ENCODE peak calls at places on chromosome 13, in four cellular contexts. B is thoracic aorta, D is A549, F is nephron progenitor cell. M is an unnamed sample.

GRCh38 chr13:113093580-113094409 is 11.8 kb upstream of the F7 start:
- DNase-seq in F (no peak), D (no peak), B (no peak), M (no peak)

GRCh38 chr13:63773476-63773875 is 2357.8 kb upstream of the PCDH20 start:
- DNase-seq in B (no peak), D (no peak), F (no peak), M (no peak)

GRCh38 chr13:51913421-51914136 is 51.8 kb downstream of the CCDC70 start:
- DNase-seq in D (no peak), F (no peak), B (no peak), M (no peak)

GRCh38 chr13:51804295-51805172 is 571 bp upstream of the DHRS12 start:
- DNase-seq in D (no peak), B (no peak), F (no peak), M (no peak)

GRCh38 chr13:46297338-46297737 is 85.6 kb downstream of the LRRC63 start:
- DNase-seq in D (no peak), F (no peak), B (no peak), M (no peak)

GRCh38 chr13:45055902-45056648 is 64.2 kb upstream of the GTF2F2 start:
- DNase-seq in D (no peak), B (no peak), F (no peak), M (no peak)

GRCh38 chr13:43805071-43805468 is 18.3 kb upstream of the ENOX1 start:
- DNase-seq in D (peak), F (no peak), B (no peak), M (peak)

GRCh38 chr13:102901615-102902305 is 55.9 kb downstream of the ERCC5 start:
- DNase-seq in D (no peak), F (no peak), B (no peak), M (no peak)

GRCh38 chr13:48068036-48068435 is 26.9 kb downstream of the MED4 start:
- DNase-seq in D (no peak), F (no peak), B (no peak), M (no peak)

GRCh38 chr13:21616880-21617279 is 12.9 kb upstream of the MICU2 start:
- DNase-seq in F (no peak), B (no peak), D (no peak), M (no peak)

GRCh38 chr13:19772306-19772705 is 10.4 kb downstream of the PSPC1 start:
- DNase-seq in B (no peak), D (no peak), F (no peak), M (no peak)

GRCh38 chr13:40495620-40496001 is 170.8 kb downstream of the FOXO1 start:
- DNase-seq in D (no peak), F (no peak), B (no peak), M (no peak)

GRCh38 chr13:58843567-58843966 is 1212.0 kb downstream of the PCDH17 start:
- DNase-seq in F (no peak), B (no peak), D (no peak), M (no peak)

GRCh38 chr13:98214707-98215106 is 37.6 kb upstream of the RNF113B start:
- DNase-seq in B (no peak), D (no peak), F (no peak), M (peak)

GRCh38 chr13:94896238-94896637 is 183.9 kb upstream of the SOX21 start:
- DNase-seq in B (no peak), D (no peak), F (no peak), M (no peak)

GRCh38 chr13:48078251-48078656 is 16.6 kb downstream of the MED4 start:
- DNase-seq in F (no peak), B (no peak), D (peak), M (peak)

GRCh38 chr13:96428904-96429303 is 339.0 kb downstream of the HS6ST3 start:
- DNase-seq in F (no peak), D (no peak), B (no peak), M (no peak)

GRCh38 chr13:51832471-51833152 is 12.4 kb downstream of the TMEM272 start:
- DNase-seq in B (no peak), D (peak), F (no peak), M (no peak)

GRCh38 chr13:51923983-51924539 is 62.3 kb downstream of the CCDC70 start:
- DNase-seq in D (peak), F (no peak), B (no peak), M (no peak)

GRCh38 chr13:20142019-20142926 is 18.6 kb downstream of the GJA3 start:
- DNase-seq in D (no peak), F (no peak), B (no peak), M (no peak)

GRCh38 chr13:32384702-32385101 is 43.2 kb downstream of the N4BP2L1 start:
- DNase-seq in F (no peak), D (no peak), B (no peak), M (no peak)

GRCh38 chr13:100497394-100497793 is 91.2 kb downstream of the GGACT start:
- DNase-seq in B (no peak), F (no peak), D (no peak), M (no peak)

GRCh38 chr13:53343345-53343744 is 314.7 kb downstream of the OLFM4 start:
- DNase-seq in F (no peak), D (no peak), B (no peak), M (no peak)

GRCh38 chr13:80204642-80205041 is 136.3 kb downstream of the SPRY2 start:
- DNase-seq in B (no peak), D (no peak), F (no peak), M (no peak)

GRCh38 chr13:39840201-39840600 is 184.7 kb downstream of the COG6 start:
- DNase-seq in F (no peak), D (no peak), B (no peak), M (no peak)

GRCh38 chr13:33525759-33526158 is 240.2 kb upstream of the STARD13 start:
- DNase-seq in D (no peak), F (no peak), B (no peak), M (no peak)

GRCh38 chr13:102011539-102011938 is 390.3 kb downstream of the FGF14 start:
- DNase-seq in F (no peak), D (no peak), B (no peak), M (no peak)

GRCh38 chr13:78602561-78603239 is 652 bp downstream of the POU4F1 start:
- DNase-seq in F (no peak), B (no peak), D (no peak), M (no peak)

GRCh38 chr13:48653074-48654054 is at the start of gene CYSLTR2:
- DNase-seq in B (no peak), D (no peak), F (no peak), M (no peak)

GRCh38 chr13:99367663-99368448 is 60.7 kb upstream of the GPR183 start:
- DNase-seq in D (no peak), B (no peak), F (no peak), M (no peak)

GRCh38 chr13:36815069-36815468 is 4.0 kb upstream of the RFXAP start:
- DNase-seq in D (no peak), B (no peak), F (no peak), M (no peak)
- TF ChIP-seq CTCF in D (peak), B (no peak), F (peak), M (no peak)

GRCh38 chr13:87680298-87680697 is 9.1 kb downstream of the SLITRK5 start:
- DNase-seq in B (no peak), F (no peak), D (no peak), M (peak)
- TF ChIP-seq CTCF in B (no peak), F (no peak), D (peak), M (no peak)

GRCh38 chr13:42769650-42770049 is 11.7 kb upstream of the FAM216B start:
- DNase-seq in F (no peak), D (no peak), B (no peak), M (no peak)
- TF ChIP-seq CTCF in F (no peak), D (no peak), B (no peak), M (no peak)

GRCh38 chr13:30798776-30799625 is 63.7 kb downstream of the ALOX5AP start:
- DNase-seq in D (no peak), F (no peak), B (no peak), M (no peak)

GRCh38 chr13:30796833-30797601 is 61.7 kb downstream of the ALOX5AP start:
- DNase-seq in F (no peak), B (no peak), D (no peak), M (no peak)

GRCh38 chr13:30800107-30800506 is 64.8 kb downstream of the ALOX5AP start:
- DNase-seq in B (no peak), D (no peak), F (no peak), M (no peak)

GRCh38 chr13:30797847-30798246 is 62.5 kb downstream of the ALOX5AP start:
- DNase-seq in F (no peak), D (no peak), B (no peak), M (no peak)

GRCh38 chr13:30796132-30796832 is 60.9 kb downstream of the ALOX5AP start:
- DNase-seq in F (no peak), D (peak), B (no peak), M (peak)
- TF ChIP-seq CTCF in F (no peak), D (no peak), B (peak), M (no peak)

GRCh38 chr13:106865706-106866288 is 297.9 kb upstream of the ARGLU1 start:
- DNase-seq in D (no peak), B (no peak), F (no peak), M (no peak)

DNA sequence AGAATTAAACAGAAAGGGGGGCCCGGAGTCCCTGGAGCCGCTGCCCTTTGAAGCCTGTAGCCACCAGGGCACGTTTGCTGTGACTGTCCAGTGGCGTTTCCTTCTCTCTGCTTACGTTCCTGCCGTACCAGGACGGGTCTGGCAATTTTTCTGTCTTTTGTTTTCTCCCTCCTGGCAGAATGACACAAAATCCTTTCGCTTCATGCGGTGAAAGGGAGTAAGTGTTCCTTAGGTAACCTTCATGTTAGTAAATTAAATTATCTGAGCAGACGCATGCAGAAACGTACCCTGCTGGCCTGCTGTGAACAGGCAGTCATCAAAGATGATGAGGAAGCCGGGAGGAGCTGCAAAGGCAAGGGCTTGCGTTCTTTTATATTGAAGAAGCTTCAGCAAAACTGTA is 299.3 kb upstream of the ARGLU1 start:
- DNase-seq in B (no peak), D (no peak), F (no peak), M (no peak)
- TF ChIP-seq CTCF in B (peak), D (no peak), F (no peak), M (no peak)

DNA sequence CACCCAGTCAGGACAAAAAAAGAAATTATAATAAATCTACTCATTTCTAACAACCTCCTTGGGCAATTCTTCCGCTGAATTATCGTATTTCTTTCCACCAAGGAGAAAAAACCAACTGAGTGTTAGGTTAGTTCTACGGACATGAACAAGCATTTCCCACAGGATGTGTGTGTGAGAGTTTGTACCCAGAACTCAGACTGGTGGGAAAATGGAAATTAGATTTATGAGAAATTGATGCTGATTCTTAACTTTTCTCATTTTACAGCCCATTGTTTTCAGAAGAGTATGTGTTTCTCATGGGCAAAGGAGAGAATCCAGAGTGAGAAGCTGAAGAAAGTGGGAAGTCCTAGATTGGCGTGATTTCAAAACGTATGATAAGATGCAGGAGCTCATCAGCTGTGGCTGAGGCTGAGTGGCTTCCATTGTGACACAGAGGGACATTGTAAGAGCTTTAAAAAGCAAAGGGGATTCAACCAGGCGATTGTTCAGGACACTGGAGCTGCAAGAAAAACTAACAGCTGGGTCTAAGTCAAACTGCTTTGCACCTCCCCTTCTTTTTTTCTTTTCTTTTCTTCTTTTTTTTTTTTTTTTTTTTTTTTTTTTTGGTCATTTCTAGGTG is 184.8 kb upstream of the ARGLU1 start:
- DNase-seq in B (no peak), D (no peak), F (no peak), M (no peak)
- TF ChIP-seq CTCF in B (no peak), D (no peak), F (no peak), M (no peak)

GRCh38 chr13:30892966-30893365 is 13.1 kb upstream of the MEDAG start:
- DNase-seq in B (no peak), D (peak), F (peak), M (peak)
- TF ChIP-seq CTCF in B (peak), D (peak), F (peak), M (peak)

GRCh38 chr13:77521194-77521593 is 14.3 kb upstream of the SCEL start:
- DNase-seq in B (no peak), D (peak), F (no peak), M (peak)

GRCh38 chr13:77522444-77522843 is 13.1 kb upstream of the SCEL start:
- DNase-seq in D (no peak), F (no peak), B (no peak), M (no peak)

GRCh38 chr13:77523386-77523785 is 12.1 kb upstream of the SCEL start:
- DNase-seq in B (no peak), F (no peak), D (no peak), M (no peak)

GRCh38 chr13:77519808-77520207 is 15.7 kb upstream of the SCEL start:
- DNase-seq in D (no peak), B (no peak), F (no peak), M (no peak)

DNA sequence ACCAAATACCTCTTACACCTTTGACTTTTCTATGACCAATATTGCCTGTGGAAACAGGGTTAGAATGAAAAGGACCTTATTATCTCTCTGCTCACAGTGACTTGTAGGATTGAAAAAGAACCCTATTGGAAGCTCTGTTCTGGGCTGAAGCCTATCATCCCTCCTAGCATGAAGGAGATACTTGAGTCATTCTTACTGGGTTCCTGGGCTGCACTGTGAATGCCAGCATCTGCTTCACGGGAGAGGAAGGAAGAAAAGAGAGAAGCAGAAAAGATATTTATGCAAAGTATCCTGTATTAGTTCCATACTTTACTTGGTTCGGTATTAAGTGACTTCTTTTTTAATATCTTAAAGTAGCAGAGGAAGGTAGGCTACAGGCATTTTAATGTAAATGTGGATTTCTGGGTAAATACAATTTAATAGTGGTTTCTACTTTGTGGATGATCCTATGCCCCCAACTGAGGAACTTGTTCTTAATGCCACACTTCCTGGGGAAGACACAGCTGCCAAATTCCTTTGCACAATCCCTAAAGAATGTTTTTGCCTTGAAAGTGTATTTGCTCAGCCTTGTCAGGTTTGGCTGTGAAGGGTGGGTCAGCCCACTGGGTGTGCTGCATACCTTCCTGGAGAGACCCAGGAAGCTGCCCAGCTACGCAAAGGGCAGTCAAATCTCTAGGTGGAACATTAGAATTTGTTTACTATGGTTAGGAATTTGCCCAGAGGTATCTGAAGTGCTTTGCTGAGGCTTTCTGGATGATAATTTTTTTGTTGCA is 13.7 kb upstream of the SCEL start:
- DNase-seq in D (peak), F (no peak), B (no peak), M (peak)
- TF ChIP-seq CTCF in D (no peak), F (no peak), B (no peak), M (no peak)

M was measured in Calu3.